ENCODE peak calls at places on chromosomes 6 and 20, in ten cellular contexts. One of them, this sample, is unnamed.

GRCh38 chr6:7467007-7467897 is 74.2 kb upstream of the DSP start:
- DNase-seq in CD8-positive, alpha-beta T cell: no peak
- DNase-seq in right lobe of liver: no peak
- DNase-seq in thoracic aorta: no peak
- DNase-seq in HCT116: no peak
- DNase-seq in pancreas: no peak
- DNase-seq in testis: no peak
- DNase-seq in breast epithelium: no peak
- DNase-seq in stomach: peak
- DNase-seq in heart right ventricle: peak
- DNase-seq in this sample: no peak

GRCh38 chr20:40706977-40707582 is 18.0 kb upstream of the MAFB start:
- DNase-seq in heart right ventricle: no peak
- DNase-seq in stomach: no peak
- DNase-seq in breast epithelium: no peak
- DNase-seq in testis: no peak
- DNase-seq in pancreas: no peak
- DNase-seq in HCT116: peak
- DNase-seq in thoracic aorta: no peak
- DNase-seq in CD8-positive, alpha-beta T cell: no peak
- DNase-seq in right lobe of liver: peak
- DNase-seq in this sample: no peak

GRCh38 chr6:4084444-4085328 is 5.7 kb upstream of the FAM217A start:
- DNase-seq in thoracic aorta: no peak
- DNase-seq in CD8-positive, alpha-beta T cell: no peak
- DNase-seq in heart right ventricle: no peak
- DNase-seq in stomach: no peak
- DNase-seq in breast epithelium: no peak
- DNase-seq in right lobe of liver: no peak
- DNase-seq in testis: no peak
- DNase-seq in HCT116: no peak
- DNase-seq in pancreas: peak
- DNase-seq in this sample: no peak

GRCh38 chr6:126312013-126312665 is 27.8 kb upstream of the CENPW start:
- DNase-seq in stomach: no peak
- DNase-seq in thoracic aorta: no peak
- DNase-seq in CD8-positive, alpha-beta T cell: no peak
- DNase-seq in pancreas: no peak
- DNase-seq in heart right ventricle: no peak
- DNase-seq in HCT116: peak
- DNase-seq in right lobe of liver: no peak
- DNase-seq in testis: no peak
- DNase-seq in breast epithelium: no peak
- DNase-seq in this sample: peak

GRCh38 chr20:61895686-61896057 is 170.0 kb downstream of the TAF4 start:
- DNase-seq in testis: no peak
- DNase-seq in HCT116: no peak
- DNase-seq in CD8-positive, alpha-beta T cell: no peak
- DNase-seq in stomach: no peak
- DNase-seq in heart right ventricle: no peak
- DNase-seq in breast epithelium: no peak
- DNase-seq in right lobe of liver: no peak
- DNase-seq in pancreas: peak
- DNase-seq in thoracic aorta: no peak
- DNase-seq in this sample: no peak

GRCh38 chr6:10904015-10904414 is 17.2 kb downstream of the SYCP2L start:
- DNase-seq in stomach: no peak
- DNase-seq in HCT116: no peak
- DNase-seq in pancreas: no peak
- DNase-seq in breast epithelium: no peak
- DNase-seq in right lobe of liver: no peak
- DNase-seq in heart right ventricle: no peak
- DNase-seq in CD8-positive, alpha-beta T cell: no peak
- DNase-seq in thoracic aorta: no peak
- DNase-seq in testis: no peak
- DNase-seq in this sample: no peak

GRCh38 chr20:23419995-23420901 is 1.0 kb downstream of the NAPB start:
- DNase-seq in heart right ventricle: no peak
- DNase-seq in testis: peak
- DNase-seq in thoracic aorta: no peak
- DNase-seq in breast epithelium: no peak
- DNase-seq in CD8-positive, alpha-beta T cell: peak
- DNase-seq in right lobe of liver: peak
- DNase-seq in stomach: peak
- DNase-seq in HCT116: no peak
- DNase-seq in pancreas: peak
- DNase-seq in this sample: peak

GRCh38 chr6:111361648-111362047 is 121.4 kb downstream of the REV3L start:
- DNase-seq in CD8-positive, alpha-beta T cell: no peak
- DNase-seq in heart right ventricle: peak
- DNase-seq in breast epithelium: no peak
- DNase-seq in pancreas: no peak
- DNase-seq in thoracic aorta: no peak
- DNase-seq in right lobe of liver: peak
- DNase-seq in stomach: no peak
- DNase-seq in HCT116: peak
- DNase-seq in testis: peak
- DNase-seq in this sample: peak

GRCh38 chr6:32949113-32949512 is 3.8 kb downstream of the HLA-DMA start:
- DNase-seq in pancreas: no peak
- DNase-seq in stomach: no peak
- DNase-seq in thoracic aorta: no peak
- DNase-seq in CD8-positive, alpha-beta T cell: no peak
- DNase-seq in HCT116: no peak
- DNase-seq in right lobe of liver: no peak
- DNase-seq in testis: no peak
- DNase-seq in breast epithelium: no peak
- DNase-seq in heart right ventricle: no peak
- DNase-seq in this sample: no peak

GRCh38 chr6:32950010-32950409 is 2.9 kb downstream of the HLA-DMA start:
- DNase-seq in breast epithelium: no peak
- DNase-seq in CD8-positive, alpha-beta T cell: no peak
- DNase-seq in thoracic aorta: no peak
- DNase-seq in right lobe of liver: no peak
- DNase-seq in HCT116: no peak
- DNase-seq in pancreas: no peak
- DNase-seq in testis: no peak
- DNase-seq in stomach: no peak
- DNase-seq in heart right ventricle: no peak
- DNase-seq in this sample: no peak

GRCh38 chr6:32945953-32946352 is 5.1 kb upstream of the HLA-DMB start:
- DNase-seq in testis: no peak
- DNase-seq in stomach: no peak
- DNase-seq in breast epithelium: no peak
- DNase-seq in pancreas: no peak
- DNase-seq in thoracic aorta: no peak
- DNase-seq in HCT116: no peak
- DNase-seq in heart right ventricle: no peak
- DNase-seq in right lobe of liver: no peak
- DNase-seq in CD8-positive, alpha-beta T cell: no peak
- DNase-seq in this sample: no peak

GRCh38 chr6:32946893-32947292 is 6.0 kb downstream of the HLA-DMA start:
- DNase-seq in stomach: no peak
- DNase-seq in pancreas: no peak
- DNase-seq in breast epithelium: no peak
- DNase-seq in heart right ventricle: no peak
- DNase-seq in CD8-positive, alpha-beta T cell: no peak
- DNase-seq in thoracic aorta: no peak
- DNase-seq in testis: no peak
- DNase-seq in HCT116: no peak
- DNase-seq in right lobe of liver: no peak
- DNase-seq in this sample: no peak

DNA sequence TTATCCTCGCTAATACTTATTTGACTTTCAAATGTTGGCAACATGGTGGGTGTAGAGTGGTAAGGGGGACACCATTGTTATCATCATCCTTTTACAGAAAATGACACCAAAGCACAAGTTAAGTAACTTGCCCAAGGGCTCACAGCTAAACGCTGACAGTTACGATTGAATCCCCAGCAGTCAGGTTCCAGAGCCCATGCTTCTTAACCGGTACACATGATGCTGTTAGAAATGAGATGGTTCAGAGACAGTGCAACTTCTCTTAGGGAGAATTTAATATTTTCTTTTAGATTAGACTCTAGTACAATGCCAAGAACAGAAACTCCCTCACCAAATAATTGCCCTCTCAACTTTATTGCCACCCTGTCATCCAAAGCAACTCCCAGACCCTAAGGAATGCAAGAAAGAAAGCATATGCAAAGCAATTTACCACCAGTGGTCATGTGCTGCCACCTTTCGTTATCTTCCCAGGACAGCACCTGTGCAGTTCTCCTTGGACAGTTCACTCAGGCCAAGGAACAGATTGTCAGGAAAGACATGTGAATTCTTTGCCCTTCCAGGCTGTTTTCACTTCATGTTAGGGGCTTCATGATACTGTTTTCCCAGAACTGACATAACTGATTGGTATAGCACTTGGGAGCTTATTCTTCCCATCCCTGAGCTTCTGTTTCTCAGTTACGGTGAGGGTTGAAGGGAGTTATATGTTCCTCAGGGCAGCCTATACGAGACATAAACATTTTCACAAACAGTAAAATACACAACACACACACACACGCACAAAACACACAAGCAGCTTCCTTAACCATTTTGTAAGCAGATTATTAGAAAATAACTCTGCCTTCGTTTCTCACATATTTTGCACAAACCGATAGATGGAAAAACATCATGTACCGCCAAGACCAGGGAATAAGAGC is 5.1 kb downstream of the HLA-DMA start:
- DNase-seq in pancreas: no peak
- DNase-seq in testis: peak
- DNase-seq in heart right ventricle: no peak
- DNase-seq in CD8-positive, alpha-beta T cell: peak
- DNase-seq in HCT116: peak
- DNase-seq in stomach: no peak
- DNase-seq in breast epithelium: no peak
- DNase-seq in right lobe of liver: no peak
- DNase-seq in thoracic aorta: no peak
- DNase-seq in this sample: peak
- H3K27ac ChIP-seq in pancreas: no peak
- H3K27ac ChIP-seq in testis: no peak
- H3K27ac ChIP-seq in heart right ventricle: no peak
- H3K27ac ChIP-seq in CD8-positive, alpha-beta T cell: no peak
- H3K27ac ChIP-seq in HCT116: no peak
- H3K27ac ChIP-seq in stomach: no peak
- H3K27ac ChIP-seq in breast epithelium: no peak
- H3K27ac ChIP-seq in right lobe of liver: no peak
- H3K27ac ChIP-seq in thoracic aorta: no peak
- H3K27ac ChIP-seq in this sample: no peak

DNA sequence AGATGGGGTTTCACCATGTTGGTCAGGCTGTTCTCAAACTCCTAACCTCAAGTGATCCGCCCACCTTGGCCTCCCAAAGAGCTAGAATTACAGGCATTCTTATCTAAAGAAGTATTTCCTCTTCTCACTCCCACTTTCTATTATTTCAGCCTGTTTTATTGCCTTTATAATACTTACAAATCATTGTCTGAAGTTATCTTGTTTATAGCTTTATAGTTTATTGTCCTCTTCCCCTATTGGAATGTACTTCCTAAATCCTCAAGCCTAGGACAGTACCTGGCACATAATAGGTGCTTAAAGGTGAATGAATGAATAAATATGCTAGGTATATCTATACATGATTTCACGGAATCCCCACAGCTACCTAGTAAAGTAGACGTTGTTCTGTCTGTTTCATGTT is 37.8 kb upstream of the RNF182 start:
- DNase-seq in stomach: no peak
- DNase-seq in breast epithelium: no peak
- DNase-seq in testis: no peak
- DNase-seq in HCT116: no peak
- DNase-seq in CD8-positive, alpha-beta T cell: no peak
- DNase-seq in heart right ventricle: no peak
- DNase-seq in right lobe of liver: no peak
- DNase-seq in thoracic aorta: no peak
- DNase-seq in pancreas: no peak
- DNase-seq in this sample: no peak
- TF ChIP-seq CTCF in stomach: no peak
- TF ChIP-seq CTCF in breast epithelium: no peak
- TF ChIP-seq CTCF in testis: no peak
- TF ChIP-seq CTCF in HCT116: no peak
- TF ChIP-seq CTCF in CD8-positive, alpha-beta T cell: no peak
- TF ChIP-seq CTCF in heart right ventricle: no peak
- TF ChIP-seq CTCF in right lobe of liver: no peak
- TF ChIP-seq CTCF in thoracic aorta: no peak
- TF ChIP-seq CTCF in pancreas: no peak
- TF ChIP-seq CTCF in this sample: no peak

GRCh38 chr20:34037121-34037520 is 43.4 kb downstream of the RALY start:
- DNase-seq in testis: peak
- DNase-seq in pancreas: no peak
- DNase-seq in right lobe of liver: no peak
- DNase-seq in thoracic aorta: no peak
- DNase-seq in heart right ventricle: no peak
- DNase-seq in HCT116: no peak
- DNase-seq in breast epithelium: no peak
- DNase-seq in CD8-positive, alpha-beta T cell: peak
- DNase-seq in stomach: peak
- DNase-seq in this sample: no peak

GRCh38 chr20:34033903-34034302 is 40.2 kb downstream of the RALY start:
- DNase-seq in heart right ventricle: no peak
- DNase-seq in CD8-positive, alpha-beta T cell: no peak
- DNase-seq in thoracic aorta: no peak
- DNase-seq in testis: no peak
- DNase-seq in HCT116: no peak
- DNase-seq in stomach: no peak
- DNase-seq in pancreas: no peak
- DNase-seq in breast epithelium: no peak
- DNase-seq in right lobe of liver: no peak
- DNase-seq in this sample: no peak

GRCh38 chr20:34040300-34041015 is 46.7 kb downstream of the RALY start:
- DNase-seq in HCT116: no peak
- DNase-seq in breast epithelium: no peak
- DNase-seq in heart right ventricle: peak
- DNase-seq in stomach: no peak
- DNase-seq in thoracic aorta: no peak
- DNase-seq in right lobe of liver: no peak
- DNase-seq in pancreas: no peak
- DNase-seq in CD8-positive, alpha-beta T cell: no peak
- DNase-seq in testis: no peak
- DNase-seq in this sample: no peak

GRCh38 chr20:34042286-34042685 is 48.6 kb downstream of the RALY start:
- DNase-seq in heart right ventricle: peak
- DNase-seq in CD8-positive, alpha-beta T cell: no peak
- DNase-seq in right lobe of liver: no peak
- DNase-seq in pancreas: no peak
- DNase-seq in stomach: no peak
- DNase-seq in testis: no peak
- DNase-seq in thoracic aorta: no peak
- DNase-seq in HCT116: no peak
- DNase-seq in breast epithelium: no peak
- DNase-seq in this sample: no peak

DNA sequence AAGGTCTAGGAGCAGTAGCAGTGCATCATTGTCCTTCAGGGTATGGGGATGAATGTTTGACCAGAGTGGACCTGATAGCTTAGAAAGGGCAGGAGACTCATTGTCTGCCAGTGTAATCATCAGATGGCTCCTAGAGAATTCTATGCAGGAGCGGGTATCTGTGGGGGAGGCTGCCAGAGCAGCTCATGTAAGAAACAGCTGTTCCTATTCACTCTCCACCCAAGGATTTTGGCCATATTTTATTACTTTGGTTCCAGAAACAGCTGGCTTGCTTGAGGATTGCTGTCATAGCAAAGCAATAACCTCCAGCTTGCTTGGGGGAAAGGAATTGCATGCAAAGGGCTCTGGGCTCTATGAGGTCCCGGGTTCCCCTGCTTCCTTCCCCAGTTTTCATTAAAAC is 44.1 kb downstream of the RALY start:
- DNase-seq in breast epithelium: no peak
- DNase-seq in HCT116: no peak
- DNase-seq in CD8-positive, alpha-beta T cell: no peak
- DNase-seq in thoracic aorta: no peak
- DNase-seq in stomach: no peak
- DNase-seq in right lobe of liver: no peak
- DNase-seq in pancreas: no peak
- DNase-seq in heart right ventricle: peak
- DNase-seq in testis: peak
- DNase-seq in this sample: no peak
- H3K27ac ChIP-seq in breast epithelium: no peak
- H3K27ac ChIP-seq in HCT116: no peak
- H3K27ac ChIP-seq in CD8-positive, alpha-beta T cell: no peak
- H3K27ac ChIP-seq in thoracic aorta: no peak
- H3K27ac ChIP-seq in stomach: no peak
- H3K27ac ChIP-seq in right lobe of liver: no peak
- H3K27ac ChIP-seq in pancreas: no peak
- H3K27ac ChIP-seq in heart right ventricle: peak
- H3K27ac ChIP-seq in testis: no peak
- H3K27ac ChIP-seq in this sample: no peak

GRCh38 chr6:62615366-62616015 is 329.5 kb upstream of the KHDRBS2 start:
- DNase-seq in right lobe of liver: no peak
- DNase-seq in thoracic aorta: no peak
- DNase-seq in breast epithelium: no peak
- DNase-seq in HCT116: no peak
- DNase-seq in testis: no peak
- DNase-seq in CD8-positive, alpha-beta T cell: no peak
- DNase-seq in pancreas: no peak
- DNase-seq in heart right ventricle: no peak
- DNase-seq in stomach: no peak
- DNase-seq in this sample: no peak

GRCh38 chr6:62613920-62614319 is 327.9 kb upstream of the KHDRBS2 start:
- DNase-seq in thoracic aorta: no peak
- DNase-seq in breast epithelium: no peak
- DNase-seq in right lobe of liver: no peak
- DNase-seq in heart right ventricle: no peak
- DNase-seq in HCT116: no peak
- DNase-seq in stomach: no peak
- DNase-seq in pancreas: no peak
- DNase-seq in CD8-positive, alpha-beta T cell: no peak
- DNase-seq in testis: no peak
- DNase-seq in this sample: no peak

GRCh38 chr6:62612526-62612925 is 326.5 kb upstream of the KHDRBS2 start:
- DNase-seq in testis: no peak
- DNase-seq in stomach: no peak
- DNase-seq in CD8-positive, alpha-beta T cell: no peak
- DNase-seq in thoracic aorta: no peak
- DNase-seq in breast epithelium: no peak
- DNase-seq in pancreas: no peak
- DNase-seq in right lobe of liver: no peak
- DNase-seq in heart right ventricle: no peak
- DNase-seq in HCT116: no peak
- DNase-seq in this sample: no peak

DNA sequence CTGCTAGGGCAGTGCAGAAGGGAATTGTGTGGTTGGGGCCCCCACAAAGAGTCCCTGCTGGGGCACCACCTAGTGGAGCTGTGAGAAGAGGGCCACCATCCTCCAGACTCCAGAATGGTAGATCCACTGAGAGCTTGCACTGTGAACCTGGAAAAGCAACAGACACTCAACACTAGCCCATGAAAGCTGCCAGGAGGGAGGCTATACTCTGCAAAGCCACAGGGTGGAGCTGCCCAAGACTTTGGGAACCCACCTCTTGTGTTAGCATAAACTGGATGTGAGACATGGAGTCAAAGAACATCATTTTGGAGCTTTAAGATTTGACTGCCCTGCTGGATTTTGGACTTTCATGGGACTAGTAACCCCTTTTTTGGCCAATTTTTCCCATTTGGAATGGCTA is 328.4 kb upstream of the KHDRBS2 start:
- DNase-seq in testis: peak
- DNase-seq in thoracic aorta: no peak
- DNase-seq in breast epithelium: no peak
- DNase-seq in pancreas: no peak
- DNase-seq in CD8-positive, alpha-beta T cell: no peak
- DNase-seq in HCT116: no peak
- DNase-seq in stomach: no peak
- DNase-seq in right lobe of liver: no peak
- DNase-seq in heart right ventricle: no peak
- DNase-seq in this sample: no peak
- TF ChIP-seq CTCF in testis: peak
- TF ChIP-seq CTCF in thoracic aorta: no peak
- TF ChIP-seq CTCF in breast epithelium: no peak
- TF ChIP-seq CTCF in pancreas: no peak
- TF ChIP-seq CTCF in CD8-positive, alpha-beta T cell: no peak
- TF ChIP-seq CTCF in HCT116: no peak
- TF ChIP-seq CTCF in stomach: no peak
- TF ChIP-seq CTCF in right lobe of liver: no peak
- TF ChIP-seq CTCF in heart right ventricle: no peak
- TF ChIP-seq CTCF in this sample: no peak